ENCODE peak calls at places on chromosomes 16 and 17, in four cellular contexts. One of them, this sample, is unnamed.

GRCh38 chr17:77372444-77373297 is 231.9 kb downstream of the SEC14L1 start:
- DNase-seq in effector memory CD4-positive, alpha-beta T cell: peak; percentile 47
- DNase-seq in CD8-positive, alpha-beta memory T cell: peak; percentile 69
- DNase-seq in CD8-positive, alpha-beta T cell: peak; percentile 84
- DNase-seq in this sample: peak; percentile 74

GRCh38 chr17:78883533-78884131 is 19.4 kb downstream of the CEP295NL start:
- DNase-seq in effector memory CD4-positive, alpha-beta T cell: no peak
- DNase-seq in CD8-positive, alpha-beta memory T cell: no peak
- DNase-seq in CD8-positive, alpha-beta T cell: no peak
- DNase-seq in this sample: no peak

GRCh38 chr16:55949518-55949917 is 74.3 kb upstream of the CES5A start:
- DNase-seq in effector memory CD4-positive, alpha-beta T cell: no peak
- DNase-seq in CD8-positive, alpha-beta memory T cell: no peak
- DNase-seq in CD8-positive, alpha-beta T cell: no peak
- DNase-seq in this sample: no peak

GRCh38 chr16:17222756-17223411 is 247.9 kb downstream of the XYLT1 start:
- DNase-seq in effector memory CD4-positive, alpha-beta T cell: no peak
- DNase-seq in CD8-positive, alpha-beta memory T cell: no peak
- DNase-seq in CD8-positive, alpha-beta T cell: no peak
- DNase-seq in this sample: no peak

GRCh38 chr17:28717578-28718316 is at the start of gene RAB34:
- DNase-seq in effector memory CD4-positive, alpha-beta T cell: no peak
- DNase-seq in CD8-positive, alpha-beta memory T cell: no peak
- DNase-seq in CD8-positive, alpha-beta T cell: no peak
- DNase-seq in this sample: no peak

GRCh38 chr16:68731569-68732067 is 5.5 kb upstream of the CDH1 start:
- DNase-seq in effector memory CD4-positive, alpha-beta T cell: no peak
- DNase-seq in CD8-positive, alpha-beta memory T cell: no peak
- DNase-seq in CD8-positive, alpha-beta T cell: no peak
- DNase-seq in this sample: no peak

GRCh38 chr16:53893731-53894435 is 189.9 kb downstream of the FTO start:
- DNase-seq in effector memory CD4-positive, alpha-beta T cell: no peak
- DNase-seq in CD8-positive, alpha-beta memory T cell: no peak
- DNase-seq in CD8-positive, alpha-beta T cell: no peak
- DNase-seq in this sample: no peak

GRCh38 chr17:1998426-1998784 is 26.7 kb downstream of the RTN4RL1 start:
- DNase-seq in effector memory CD4-positive, alpha-beta T cell: no peak
- DNase-seq in CD8-positive, alpha-beta memory T cell: no peak
- DNase-seq in CD8-positive, alpha-beta T cell: no peak
- DNase-seq in this sample: no peak

GRCh38 chr17:73555199-73555810 is 88.9 kb downstream of the SDK2 start:
- DNase-seq in effector memory CD4-positive, alpha-beta T cell: no peak
- DNase-seq in CD8-positive, alpha-beta memory T cell: no peak
- DNase-seq in CD8-positive, alpha-beta T cell: no peak
- DNase-seq in this sample: no peak

GRCh38 chr16:54407596-54407995 is 121.0 kb upstream of the IRX3 start:
- DNase-seq in effector memory CD4-positive, alpha-beta T cell: no peak
- DNase-seq in CD8-positive, alpha-beta memory T cell: no peak
- DNase-seq in CD8-positive, alpha-beta T cell: no peak
- DNase-seq in this sample: no peak

GRCh38 chr16:709651-710499 is 4.3 kb upstream of the FBXL16 start:
- DNase-seq in effector memory CD4-positive, alpha-beta T cell: no peak
- DNase-seq in CD8-positive, alpha-beta memory T cell: no peak
- DNase-seq in CD8-positive, alpha-beta T cell: no peak
- DNase-seq in this sample: no peak

GRCh38 chr16:68792465-68793324 is 50.6 kb upstream of the TANGO6 start:
- DNase-seq in effector memory CD4-positive, alpha-beta T cell: no peak
- DNase-seq in CD8-positive, alpha-beta memory T cell: no peak
- DNase-seq in CD8-positive, alpha-beta T cell: no peak
- DNase-seq in this sample: no peak

GRCh38 chr16:23801387-23801786 is 34.4 kb upstream of the PRKCB start:
- DNase-seq in effector memory CD4-positive, alpha-beta T cell: peak; percentile 47
- DNase-seq in CD8-positive, alpha-beta memory T cell: peak; percentile 60
- DNase-seq in CD8-positive, alpha-beta T cell: peak; percentile 89
- DNase-seq in this sample: peak; percentile 67

GRCh38 chr16:79045191-79045590 is 555.3 kb downstream of the MAF start:
- DNase-seq in effector memory CD4-positive, alpha-beta T cell: no peak
- DNase-seq in CD8-positive, alpha-beta memory T cell: no peak
- DNase-seq in CD8-positive, alpha-beta T cell: no peak
- DNase-seq in this sample: no peak

GRCh38 chr16:82129881-82130280 is 40.1 kb downstream of the MPHOSPH6 start:
- DNase-seq in effector memory CD4-positive, alpha-beta T cell: no peak
- DNase-seq in CD8-positive, alpha-beta memory T cell: no peak
- DNase-seq in CD8-positive, alpha-beta T cell: no peak
- DNase-seq in this sample: no peak

GRCh38 chr16:22948058-22948602 is 134.2 kb downstream of the HS3ST2 start:
- DNase-seq in effector memory CD4-positive, alpha-beta T cell: no peak
- DNase-seq in CD8-positive, alpha-beta memory T cell: no peak
- DNase-seq in CD8-positive, alpha-beta T cell: no peak
- DNase-seq in this sample: no peak

GRCh38 chr17:37082461-37082860 is 133.7 kb downstream of the AATF start:
- DNase-seq in effector memory CD4-positive, alpha-beta T cell: no peak
- DNase-seq in CD8-positive, alpha-beta memory T cell: no peak
- DNase-seq in CD8-positive, alpha-beta T cell: no peak
- DNase-seq in this sample: no peak

GRCh38 chr17:21381076-21381706 is 5.0 kb downstream of the KCNJ12 start:
- DNase-seq in effector memory CD4-positive, alpha-beta T cell: no peak
- DNase-seq in CD8-positive, alpha-beta memory T cell: no peak
- DNase-seq in CD8-positive, alpha-beta T cell: no peak
- DNase-seq in this sample: no peak

GRCh38 chr16:84096447-84097005 is 20.2 kb downstream of the MBTPS1 start:
- DNase-seq in effector memory CD4-positive, alpha-beta T cell: no peak
- DNase-seq in CD8-positive, alpha-beta memory T cell: no peak
- DNase-seq in CD8-positive, alpha-beta T cell: no peak
- DNase-seq in this sample: no peak

GRCh38 chr16:69478685-69479084 is 54.3 kb downstream of the CYB5B start:
- DNase-seq in effector memory CD4-positive, alpha-beta T cell: no peak
- DNase-seq in CD8-positive, alpha-beta memory T cell: no peak
- DNase-seq in CD8-positive, alpha-beta T cell: peak; percentile 11
- DNase-seq in this sample: no peak

GRCh38 chr17:60909405-60909804 is 231.8 kb downstream of the BCAS3 start:
- DNase-seq in effector memory CD4-positive, alpha-beta T cell: no peak
- DNase-seq in CD8-positive, alpha-beta memory T cell: no peak
- DNase-seq in CD8-positive, alpha-beta T cell: no peak
- DNase-seq in this sample: no peak

GRCh38 chr17:45759761-45760160 is 24.4 kb upstream of the CRHR1 start:
- DNase-seq in effector memory CD4-positive, alpha-beta T cell: no peak
- DNase-seq in CD8-positive, alpha-beta memory T cell: no peak
- DNase-seq in CD8-positive, alpha-beta T cell: no peak
- DNase-seq in this sample: no peak

GRCh38 chr16:3122926-3123570 is 10.7 kb downstream of the ZNF205 start:
- DNase-seq in effector memory CD4-positive, alpha-beta T cell: no peak
- DNase-seq in CD8-positive, alpha-beta memory T cell: no peak
- DNase-seq in CD8-positive, alpha-beta T cell: no peak
- DNase-seq in this sample: no peak

GRCh38 chr17:57902117-57902799 is 52.4 kb upstream of the MRPS23 start:
- DNase-seq in effector memory CD4-positive, alpha-beta T cell: no peak
- DNase-seq in CD8-positive, alpha-beta memory T cell: no peak
- DNase-seq in CD8-positive, alpha-beta T cell: no peak
- DNase-seq in this sample: no peak

DNA sequence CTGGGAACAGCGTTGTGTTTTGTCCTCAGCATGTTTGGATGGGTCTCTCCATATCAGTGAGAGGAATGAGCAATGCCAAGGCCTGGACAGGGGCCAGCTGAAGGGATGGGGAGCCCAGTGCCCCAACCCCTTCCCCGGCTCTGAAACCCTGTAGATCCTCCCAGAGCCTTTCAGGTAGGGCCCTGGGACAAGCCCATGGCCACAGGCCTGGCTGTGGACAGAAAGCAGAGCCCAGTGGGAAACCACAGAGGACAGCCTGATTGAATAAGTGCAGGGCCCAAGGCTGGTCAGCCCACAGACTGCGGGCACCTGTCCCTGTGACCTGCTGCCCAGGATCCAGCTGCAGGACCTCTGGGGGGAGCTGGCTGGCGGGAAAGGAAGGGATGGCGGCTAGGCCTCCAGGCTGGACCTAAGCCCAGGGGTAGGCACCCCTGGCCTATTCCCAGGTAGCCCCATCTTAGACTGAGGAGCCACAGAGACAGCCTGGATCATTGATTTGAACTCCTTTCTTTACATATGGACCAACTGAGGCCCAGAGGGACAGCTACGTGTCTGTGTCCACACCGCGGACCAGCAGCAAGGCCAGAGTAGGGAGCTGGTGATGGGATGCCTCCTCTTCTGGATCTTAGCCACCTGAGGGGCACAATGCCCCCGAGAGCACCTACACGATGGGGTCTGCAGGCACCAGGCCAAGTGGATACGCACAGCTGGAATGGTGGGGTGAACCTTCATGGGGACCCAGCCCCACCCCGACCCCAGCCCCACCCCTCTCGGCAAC is 1.3 kb downstream of the CCDC102A start:
- DNase-seq in effector memory CD4-positive, alpha-beta T cell: no peak
- DNase-seq in CD8-positive, alpha-beta memory T cell: no peak
- DNase-seq in CD8-positive, alpha-beta T cell: peak; percentile 51
- DNase-seq in this sample: no peak
- H3K4me3 ChIP-seq in effector memory CD4-positive, alpha-beta T cell: no peak overlapping the region
- H3K4me3 ChIP-seq in CD8-positive, alpha-beta memory T cell: no peak overlapping the region
- H3K4me3 ChIP-seq in CD8-positive, alpha-beta T cell: no peak overlapping the region
- H3K4me3 ChIP-seq in this sample: no peak overlapping the region

GRCh38 chr17:50047488-50048126 is 8.3 kb upstream of the ITGA3 start:
- DNase-seq in effector memory CD4-positive, alpha-beta T cell: no peak
- DNase-seq in CD8-positive, alpha-beta memory T cell: no peak
- DNase-seq in CD8-positive, alpha-beta T cell: no peak
- DNase-seq in this sample: no peak

GRCh38 chr17:50047083-50047482 is 8.8 kb upstream of the ITGA3 start:
- DNase-seq in effector memory CD4-positive, alpha-beta T cell: no peak
- DNase-seq in CD8-positive, alpha-beta memory T cell: no peak
- DNase-seq in CD8-positive, alpha-beta T cell: no peak
- DNase-seq in this sample: no peak

GRCh38 chr17:50049636-50050035 is 6.3 kb upstream of the ITGA3 start:
- DNase-seq in effector memory CD4-positive, alpha-beta T cell: no peak
- DNase-seq in CD8-positive, alpha-beta memory T cell: no peak
- DNase-seq in CD8-positive, alpha-beta T cell: no peak
- DNase-seq in this sample: no peak

GRCh38 chr17:50048988-50049387 is 6.9 kb upstream of the ITGA3 start:
- DNase-seq in effector memory CD4-positive, alpha-beta T cell: no peak
- DNase-seq in CD8-positive, alpha-beta memory T cell: no peak
- DNase-seq in CD8-positive, alpha-beta T cell: no peak
- DNase-seq in this sample: no peak

DNA sequence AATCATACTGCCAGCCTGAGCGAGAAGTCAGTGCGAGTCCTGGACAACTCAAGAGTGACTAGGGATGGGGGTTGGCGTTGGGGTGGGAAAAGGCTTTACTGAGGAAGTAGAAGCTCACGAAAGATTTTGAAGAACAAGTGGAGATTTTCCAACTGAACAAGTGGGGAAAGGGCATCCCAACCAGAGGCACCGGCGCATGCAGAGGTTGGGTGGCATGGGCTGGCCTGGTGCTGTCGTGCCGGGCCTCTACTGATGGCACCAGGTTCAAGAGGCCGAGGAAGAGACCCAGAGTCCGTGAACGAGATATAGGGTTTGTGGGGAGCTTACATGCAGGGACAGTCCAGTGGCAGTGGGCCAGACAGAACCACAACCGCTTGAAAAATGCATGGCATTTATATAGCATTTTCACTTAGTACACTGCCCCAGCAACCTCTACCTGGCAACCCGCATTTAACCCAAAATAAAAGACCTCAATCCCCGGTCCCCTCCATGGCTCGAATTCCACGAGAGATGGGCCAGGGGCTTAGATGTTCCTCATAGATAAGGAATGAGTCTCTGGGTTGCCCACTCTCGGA is 7.7 kb upstream of the ITGA3 start:
- DNase-seq in effector memory CD4-positive, alpha-beta T cell: no peak
- DNase-seq in CD8-positive, alpha-beta memory T cell: no peak
- DNase-seq in CD8-positive, alpha-beta T cell: no peak
- DNase-seq in this sample: no peak
- H3K4me1 ChIP-seq in effector memory CD4-positive, alpha-beta T cell: no peaks in the 10 kb centered on the region
- H3K4me1 ChIP-seq in CD8-positive, alpha-beta memory T cell: no peaks in the 10 kb centered on the region
- H3K4me1 ChIP-seq in CD8-positive, alpha-beta T cell: no peaks in the 10 kb centered on the region
- H3K4me1 ChIP-seq in this sample: no peaks in the 10 kb centered on the region

DNA sequence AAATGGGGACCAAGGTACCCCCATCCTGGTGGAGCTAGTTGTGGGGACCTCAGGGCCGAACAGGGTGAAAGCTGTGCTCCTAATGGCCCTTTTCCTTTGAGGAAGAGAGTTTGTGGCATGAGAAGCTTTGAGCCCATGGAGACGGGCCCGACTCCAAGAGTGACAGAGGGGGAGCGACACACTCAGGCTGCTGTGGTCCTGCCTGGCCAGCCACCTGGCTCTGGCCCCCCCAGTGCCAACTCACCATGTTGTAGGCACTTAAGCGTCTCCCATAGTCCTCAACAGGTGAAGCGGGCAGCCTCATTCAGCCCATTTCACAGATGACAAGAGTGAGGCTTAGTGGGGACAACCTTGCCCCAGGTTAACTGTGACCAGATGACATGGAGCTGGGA is 1.6 kb downstream of the IL21R start:
- DNase-seq in effector memory CD4-positive, alpha-beta T cell: no peak
- DNase-seq in CD8-positive, alpha-beta memory T cell: no peak
- DNase-seq in CD8-positive, alpha-beta T cell: no peak
- DNase-seq in this sample: no peak
- H3K4me3 ChIP-seq in effector memory CD4-positive, alpha-beta T cell: peak overlapping the region; percentile 62
- H3K4me3 ChIP-seq in CD8-positive, alpha-beta memory T cell: peak overlapping the region; percentile 98
- H3K4me3 ChIP-seq in CD8-positive, alpha-beta T cell: peak overlapping the region; percentile 78
- H3K4me3 ChIP-seq in this sample: peak overlapping the region; percentile 94

GRCh38 chr17:51908841-51909537 is 249.5 kb downstream of the CA10 start:
- DNase-seq in effector memory CD4-positive, alpha-beta T cell: no peak
- DNase-seq in CD8-positive, alpha-beta memory T cell: no peak
- DNase-seq in CD8-positive, alpha-beta T cell: no peak
- DNase-seq in this sample: no peak

GRCh38 chr17:51913491-51913890 is 245.0 kb downstream of the CA10 start:
- DNase-seq in effector memory CD4-positive, alpha-beta T cell: no peak
- DNase-seq in CD8-positive, alpha-beta memory T cell: no peak
- DNase-seq in CD8-positive, alpha-beta T cell: no peak
- DNase-seq in this sample: no peak

GRCh38 chr17:51909971-51910370 is 248.5 kb downstream of the CA10 start:
- DNase-seq in effector memory CD4-positive, alpha-beta T cell: no peak
- DNase-seq in CD8-positive, alpha-beta memory T cell: no peak
- DNase-seq in CD8-positive, alpha-beta T cell: no peak
- DNase-seq in this sample: no peak

GRCh38 chr17:51914613-51915012 is 243.9 kb downstream of the CA10 start:
- DNase-seq in effector memory CD4-positive, alpha-beta T cell: no peak
- DNase-seq in CD8-positive, alpha-beta memory T cell: no peak
- DNase-seq in CD8-positive, alpha-beta T cell: no peak
- DNase-seq in this sample: no peak

DNA sequence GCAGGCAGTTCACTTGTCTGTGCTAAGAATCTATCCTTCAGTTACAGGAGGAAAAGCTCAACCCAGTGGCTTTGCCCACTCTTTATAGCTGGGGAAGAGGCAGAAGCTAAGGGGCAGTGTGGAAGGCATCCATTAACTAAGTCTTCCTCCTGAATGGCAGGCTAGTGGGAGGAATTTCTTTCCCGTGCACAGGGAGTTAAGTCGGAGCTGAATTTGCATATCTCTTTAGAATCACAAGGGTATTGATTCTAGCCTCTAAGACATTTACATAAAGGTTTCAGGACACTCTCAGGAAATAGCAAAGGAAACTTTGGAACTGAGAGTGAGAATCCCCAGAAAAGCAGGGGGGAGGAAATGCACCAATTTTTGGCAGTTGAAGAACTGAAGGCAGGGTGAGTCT is 245.6 kb downstream of the CA10 start:
- DNase-seq in effector memory CD4-positive, alpha-beta T cell: no peak
- DNase-seq in CD8-positive, alpha-beta memory T cell: no peak
- DNase-seq in CD8-positive, alpha-beta T cell: no peak
- DNase-seq in this sample: no peak
- H3K4me1 ChIP-seq in effector memory CD4-positive, alpha-beta T cell: no peaks in the 10 kb centered on the region
- H3K4me1 ChIP-seq in CD8-positive, alpha-beta memory T cell: no peaks in the 10 kb centered on the region
- H3K4me1 ChIP-seq in CD8-positive, alpha-beta T cell: no peaks in the 10 kb centered on the region
- H3K4me1 ChIP-seq in this sample: no peaks in the 10 kb centered on the region

GRCh38 chr17:69448431-69449102 is 34.1 kb downstream of the MAP2K6 start:
- DNase-seq in effector memory CD4-positive, alpha-beta T cell: no peak
- DNase-seq in CD8-positive, alpha-beta memory T cell: no peak
- DNase-seq in CD8-positive, alpha-beta T cell: no peak
- DNase-seq in this sample: no peak
- H3K4me3 ChIP-seq in effector memory CD4-positive, alpha-beta T cell: no peak overlapping the region
- H3K4me3 ChIP-seq in CD8-positive, alpha-beta memory T cell: no peak overlapping the region
- H3K4me3 ChIP-seq in CD8-positive, alpha-beta T cell: no peak overlapping the region
- H3K4me3 ChIP-seq in this sample: no peak overlapping the region

GRCh38 chr17:81429353-81429774 is 34.1 kb downstream of the BAHCC1 start:
- DNase-seq in effector memory CD4-positive, alpha-beta T cell: no peak
- DNase-seq in CD8-positive, alpha-beta memory T cell: no peak
- DNase-seq in CD8-positive, alpha-beta T cell: no peak
- DNase-seq in this sample: no peak
- H3K4me1 ChIP-seq in effector memory CD4-positive, alpha-beta T cell: peaks cover 38% of the 10 kb centered on the region
- H3K4me1 ChIP-seq in CD8-positive, alpha-beta memory T cell: peaks cover 10% of the 10 kb centered on the region
- H3K4me1 ChIP-seq in CD8-positive, alpha-beta T cell: peaks cover 39% of the 10 kb centered on the region
- H3K4me1 ChIP-seq in this sample: peaks cover 37% of the 10 kb centered on the region

This sample was measured in CD4-positive, CD25-positive, alpha-beta regulatory T cell.